ENCODE peak calls at places on chromosomes 5 and 9, in five cellular contexts. F is activated naive CD4-positive, alpha-beta T cell; M is stimulated activated CD4-positive, alpha-beta T cell treated with anti-CD3 and anti-CD28 coated beads, Interleukin-2, amount 100 ng/mL, for 48 hours; H is astrocyte; P is NCI-H2029 treated with DMSO at 0.1 percent for 48 hours. E is an unnamed sample.

GRCh38 chr5:65871182-65871581 is 55.2 kb upstream of the ERBIN start:
- DNase-seq in F (no peak), M (no peak), H (peak), P (no peak), E (no peak)

GRCh38 chr9:124834586-124834985 is 18.7 kb upstream of the WDR38 start:
- DNase-seq in F (no peak), M (no peak), H (peak), P (no peak), E (no peak)

GRCh38 chr5:65137631-65138030 is 344.1 kb downstream of the ADAMTS6 start:
- DNase-seq in F (no peak), M (no peak), H (no peak), P (no peak), E (no peak)

GRCh38 chr9:15222313-15222712 is 84.7 kb downstream of the TTC39B start:
- DNase-seq in F (no peak), M (no peak), H (no peak), P (no peak), E (no peak)

GRCh38 chr5:60161340-60161934 is 267.9 kb upstream of the PDE4D start:
- DNase-seq in F (no peak), M (no peak), H (peak), P (peak), E (no peak)

GRCh38 chr9:5442400-5443011 is 4.8 kb upstream of the PLGRKT start:
- DNase-seq in F (no peak), M (no peak), H (peak), P (no peak), E (no peak)

GRCh38 chr9:3014164-3014563 is 170.3 kb upstream of the PUM3 start:
- DNase-seq in F (no peak), M (no peak), H (no peak), P (peak), E (no peak)

GRCh38 chr5:135534609-135535419 is 950 bp downstream of the NEUROG1 start:
- DNase-seq in F (no peak), M (no peak), H (no peak), P (no peak), E (no peak)

GRCh38 chr5:135535420-135535819 is 344 bp downstream of the NEUROG1 start:
- DNase-seq in F (no peak), M (no peak), H (no peak), P (no peak), E (no peak)

GRCh38 chr9:33163433-33164137 is 3.6 kb downstream of the B4GALT1 start:
- DNase-seq in F (no peak), M (no peak), H (no peak), P (no peak), E (no peak)